ENCODE peak calls at places on chromosomes 11 and 22, in ten cellular contexts. One of them, this sample, is unnamed.
A peak's percentile ranks its signal among the peaks of the same experiment; 100 is the strongest.

GRCh38 chr11:63906585-63906984 is 10.4 kb downstream of the RCOR2 start:
- DNase-seq in RWPE1: no peak
- DNase-seq in stimulated activated CD4-positive, alpha-beta T cell treated with anti-CD3 and anti-CD28 coated beads, TNF-alpha, amount 100 ng/mL, for 1 hour: no peak
- DNase-seq in AG20443: peak; percentile 57
- DNase-seq in iris pigment epithelial cell: peak; percentile 27
- DNase-seq in uterus: no peak
- DNase-seq in hypothalamus: no peak
- DNase-seq in GM12865: peak; percentile 47
- DNase-seq in posterior cingulate gyrus: no peak
- DNase-seq in head of caudate nucleus: no peak
- DNase-seq in this sample: peak; percentile 39

GRCh38 chr11:12497431-12497830 is 120.1 kb downstream of the PARVA start:
- DNase-seq in RWPE1: no peak
- DNase-seq in stimulated activated CD4-positive, alpha-beta T cell treated with anti-CD3 and anti-CD28 coated beads, TNF-alpha, amount 100 ng/mL, for 1 hour: no peak
- DNase-seq in AG20443: no peak
- DNase-seq in iris pigment epithelial cell: no peak
- DNase-seq in uterus: no peak
- DNase-seq in hypothalamus: no peak
- DNase-seq in GM12865: no peak
- DNase-seq in posterior cingulate gyrus: no peak
- DNase-seq in head of caudate nucleus: no peak
- DNase-seq in this sample: no peak

GRCh38 chr11:13720940-13721339 is 52.5 kb downstream of the FAR1 start:
- DNase-seq in RWPE1: peak; percentile 24
- DNase-seq in stimulated activated CD4-positive, alpha-beta T cell treated with anti-CD3 and anti-CD28 coated beads, TNF-alpha, amount 100 ng/mL, for 1 hour: no peak
- DNase-seq in AG20443: no peak
- DNase-seq in iris pigment epithelial cell: peak; percentile 15
- DNase-seq in uterus: no peak
- DNase-seq in hypothalamus: no peak
- DNase-seq in GM12865: no peak
- DNase-seq in posterior cingulate gyrus: no peak
- DNase-seq in head of caudate nucleus: no peak
- DNase-seq in this sample: peak; percentile 31

GRCh38 chr11:121717296-121717695 is 264.5 kb upstream of the SORL1-AS1 start:
- DNase-seq in RWPE1: no peak
- DNase-seq in stimulated activated CD4-positive, alpha-beta T cell treated with anti-CD3 and anti-CD28 coated beads, TNF-alpha, amount 100 ng/mL, for 1 hour: no peak
- DNase-seq in AG20443: no peak
- DNase-seq in iris pigment epithelial cell: no peak
- DNase-seq in uterus: no peak
- DNase-seq in hypothalamus: no peak
- DNase-seq in GM12865: no peak
- DNase-seq in posterior cingulate gyrus: no peak
- DNase-seq in head of caudate nucleus: no peak
- DNase-seq in this sample: no peak

GRCh38 chr22:36386351-36386899 is 1.3 kb downstream of the MYH9 start:
- DNase-seq in RWPE1: no peak
- DNase-seq in stimulated activated CD4-positive, alpha-beta T cell treated with anti-CD3 and anti-CD28 coated beads, TNF-alpha, amount 100 ng/mL, for 1 hour: no peak
- DNase-seq in AG20443: no peak
- DNase-seq in iris pigment epithelial cell: peak; percentile 61
- DNase-seq in uterus: no peak
- DNase-seq in hypothalamus: peak; percentile 44
- DNase-seq in GM12865: peak; percentile 92
- DNase-seq in posterior cingulate gyrus: no peak
- DNase-seq in head of caudate nucleus: peak; percentile 35
- DNase-seq in this sample: peak; percentile 52

GRCh38 chr11:119318240-119319135 is 1.6 kb upstream of the MCAM start:
- DNase-seq in RWPE1: peak; percentile 78
- DNase-seq in stimulated activated CD4-positive, alpha-beta T cell treated with anti-CD3 and anti-CD28 coated beads, TNF-alpha, amount 100 ng/mL, for 1 hour: no peak
- DNase-seq in AG20443: no peak
- DNase-seq in iris pigment epithelial cell: peak; percentile 89
- DNase-seq in uterus: peak; percentile 63
- DNase-seq in hypothalamus: no peak
- DNase-seq in GM12865: peak; percentile 94
- DNase-seq in posterior cingulate gyrus: no peak
- DNase-seq in head of caudate nucleus: no peak
- DNase-seq in this sample: no peak

GRCh38 chr11:128506384-128506783 is 81.0 kb downstream of the ETS1 start:
- DNase-seq in RWPE1: no peak
- DNase-seq in stimulated activated CD4-positive, alpha-beta T cell treated with anti-CD3 and anti-CD28 coated beads, TNF-alpha, amount 100 ng/mL, for 1 hour: no peak
- DNase-seq in AG20443: no peak
- DNase-seq in iris pigment epithelial cell: no peak
- DNase-seq in uterus: no peak
- DNase-seq in hypothalamus: no peak
- DNase-seq in GM12865: no peak
- DNase-seq in posterior cingulate gyrus: no peak
- DNase-seq in head of caudate nucleus: no peak
- DNase-seq in this sample: no peak

GRCh38 chr11:44219830-44220778 is 89.8 kb downstream of the ALX4 start:
- DNase-seq in RWPE1: peak; percentile 16
- DNase-seq in stimulated activated CD4-positive, alpha-beta T cell treated with anti-CD3 and anti-CD28 coated beads, TNF-alpha, amount 100 ng/mL, for 1 hour: no peak
- DNase-seq in AG20443: no peak
- DNase-seq in iris pigment epithelial cell: no peak
- DNase-seq in uterus: no peak
- DNase-seq in hypothalamus: no peak
- DNase-seq in GM12865: no peak
- DNase-seq in posterior cingulate gyrus: no peak
- DNase-seq in head of caudate nucleus: no peak
- DNase-seq in this sample: no peak

GRCh38 chr22:36768616-36769015 is 7.3 kb downstream of the IFT27 start:
- DNase-seq in RWPE1: no peak
- DNase-seq in stimulated activated CD4-positive, alpha-beta T cell treated with anti-CD3 and anti-CD28 coated beads, TNF-alpha, amount 100 ng/mL, for 1 hour: no peak
- DNase-seq in AG20443: no peak
- DNase-seq in iris pigment epithelial cell: no peak
- DNase-seq in uterus: no peak
- DNase-seq in hypothalamus: no peak
- DNase-seq in GM12865: no peak
- DNase-seq in posterior cingulate gyrus: no peak
- DNase-seq in head of caudate nucleus: no peak
- DNase-seq in this sample: no peak

GRCh38 chr11:109783842-109784241 is 309.4 kb upstream of the ZC3H12C start:
- DNase-seq in RWPE1: no peak
- DNase-seq in stimulated activated CD4-positive, alpha-beta T cell treated with anti-CD3 and anti-CD28 coated beads, TNF-alpha, amount 100 ng/mL, for 1 hour: no peak
- DNase-seq in AG20443: no peak
- DNase-seq in iris pigment epithelial cell: no peak
- DNase-seq in uterus: no peak
- DNase-seq in hypothalamus: no peak
- DNase-seq in GM12865: peak; percentile 87
- DNase-seq in posterior cingulate gyrus: no peak
- DNase-seq in head of caudate nucleus: no peak
- DNase-seq in this sample: no peak

GRCh38 chr11:67649634-67650540 is 643 bp downstream of the ACY3 start:
- DNase-seq in RWPE1: no peak
- DNase-seq in stimulated activated CD4-positive, alpha-beta T cell treated with anti-CD3 and anti-CD28 coated beads, TNF-alpha, amount 100 ng/mL, for 1 hour: no peak
- DNase-seq in AG20443: no peak
- DNase-seq in iris pigment epithelial cell: no peak
- DNase-seq in uterus: no peak
- DNase-seq in hypothalamus: no peak
- DNase-seq in GM12865: peak; percentile 68
- DNase-seq in posterior cingulate gyrus: no peak
- DNase-seq in head of caudate nucleus: no peak
- DNase-seq in this sample: no peak